ENCODE peak calls at places on chromosomes 11 and 22, in six cellular contexts. K, G, L, W, D and V are unnamed samples.

GRCh38 chr11:67022961-67023956 is at the start of gene SYT12:
- DNase-seq in K (no peak), G (no peak), L (peak), W (no peak), D (no peak), V (peak)

GRCh38 chr11:63560506-63561179 is 2.5 kb downstream of the PLAAT2 start:
- DNase-seq in K (peak), G (no peak), L (peak), W (no peak), D (no peak), V (no peak)

GRCh38 chr11:61959026-61959608 is 8.3 kb downstream of the FTH1 start:
- DNase-seq in K (no peak), G (no peak), L (peak), W (no peak), D (no peak), V (peak)

GRCh38 chr11:33307984-33308383 is 50.8 kb downstream of the HIPK3 start:
- DNase-seq in K (no peak), G (no peak), L (no peak), W (no peak), D (peak), V (no peak)

GRCh38 chr22:42565956-42566355 is 12.2 kb downstream of the SERHL2 start:
- DNase-seq in K (no peak), G (no peak), L (no peak), W (no peak), D (no peak), V (no peak)

GRCh38 chr11:111977141-111978027 is 40.2 kb downstream of the DIXDC1 start:
- DNase-seq in K (peak), G (no peak), L (peak), W (no peak), D (peak), V (peak)

GRCh38 chr11:133907216-133907615 is 49.6 kb downstream of the IGSF9B start:
- DNase-seq in K (no peak), G (no peak), L (no peak), W (no peak), D (no peak), V (no peak)

GRCh38 chr11:36399745-36400144 is 103.7 kb downstream of the PRR5L start:
- DNase-seq in K (no peak), G (no peak), L (no peak), W (no peak), D (no peak), V (no peak)

GRCh38 chr11:65034423-65034822 is 6.6 kb upstream of the SAC3D1 start:
- DNase-seq in K (no peak), G (no peak), L (no peak), W (no peak), D (no peak), V (no peak)

GRCh38 chr11:26326793-26327400 is 5.0 kb upstream of the ANO3 start:
- DNase-seq in K (no peak), G (no peak), L (peak), W (no peak), D (no peak), V (no peak)

GRCh38 chr11:62889484-62890437 is 9.1 kb downstream of the SLC3A2 start:
- DNase-seq in K (peak), G (peak), L (no peak), W (no peak), D (peak), V (no peak)

GRCh38 chr11:121489823-121490222 is 37.1 kb upstream of the SORL1-AS1 start:
- DNase-seq in K (no peak), G (no peak), L (peak), W (no peak), D (no peak), V (no peak)

GRCh38 chr22:23828800-23829680 is 9.8 kb downstream of the DERL3 start:
- DNase-seq in K (no peak), G (no peak), L (no peak), W (no peak), D (no peak), V (no peak)

GRCh38 chr22:38871360-38872171 is 450 bp downstream of the CBX6 start:
- DNase-seq in K (no peak), G (no peak), L (no peak), W (no peak), D (no peak), V (no peak)

GRCh38 chr22:19997561-19998231 is 18.9 kb downstream of the ARVCF start:
- DNase-seq in K (no peak), G (no peak), L (no peak), W (no peak), D (no peak), V (no peak)

GRCh38 chr11:64278576-64279190 is 5.8 kb downstream of the BAD start:
- DNase-seq in K (no peak), G (no peak), L (no peak), W (peak), D (no peak), V (no peak)

GRCh38 chr22:40791241-40791640 is 27.9 kb downstream of the SLC25A17 start:
- DNase-seq in K (no peak), G (no peak), L (no peak), W (no peak), D (no peak), V (no peak)

GRCh38 chr11:16184588-16184987 is 171.8 kb downstream of the SOX6 start:
- DNase-seq in K (peak), G (peak), L (peak), W (no peak), D (peak), V (no peak)

GRCh38 chr22:42800731-42801536 is 56.1 kb downstream of the ARFGAP3 start:
- DNase-seq in K (no peak), G (no peak), L (no peak), W (no peak), D (no peak), V (no peak)

GRCh38 chr11:118169300-118170140 is 6.9 kb downstream of the SCN2B start:
- DNase-seq in K (no peak), G (no peak), L (no peak), W (no peak), D (no peak), V (no peak)

GRCh38 chr11:128105511-128105910 is 481.8 kb downstream of the ETS1 start:
- DNase-seq in K (no peak), G (no peak), L (no peak), W (no peak), D (no peak), V (no peak)

GRCh38 chr11:66107600-66108151 is 37.6 kb downstream of the PACS1 start:
- DNase-seq in K (no peak), G (no peak), L (no peak), W (no peak), D (no peak), V (no peak)

GRCh38 chr22:49535126-49535525 is 292.5 kb downstream of the BRD1 start:
- DNase-seq in K (no peak), G (no peak), L (no peak), W (no peak), D (no peak), V (no peak)

GRCh38 chr11:68120212-68121066 is 749 bp downstream of the CHKA start:
- DNase-seq in K (peak), G (peak), L (no peak), W (peak), D (no peak), V (peak)

GRCh38 chr11:110349109-110349996 is 52.9 kb upstream of the RDX start:
- DNase-seq in K (no peak), G (no peak), L (no peak), W (peak), D (no peak), V (peak)

GRCh38 chr11:122850076-122850631 is 11.9 kb downstream of the CRTAM start:
- DNase-seq in K (no peak), G (no peak), L (peak), W (peak), D (peak), V (no peak)

GRCh38 chr11:131195801-131196517 is 174.5 kb upstream of the NTM start:
- DNase-seq in K (peak), G (peak), L (peak), W (no peak), D (no peak), V (no peak)

GRCh38 chr11:132131051-132131450 is 760.6 kb downstream of the NTM start:
- DNase-seq in K (no peak), G (no peak), L (no peak), W (no peak), D (no peak), V (no peak)

GRCh38 chr11:75024764-75025211 is 36.1 kb downstream of the NEU3 start:
- DNase-seq in K (no peak), G (peak), L (no peak), W (no peak), D (no peak), V (no peak)

DNA sequence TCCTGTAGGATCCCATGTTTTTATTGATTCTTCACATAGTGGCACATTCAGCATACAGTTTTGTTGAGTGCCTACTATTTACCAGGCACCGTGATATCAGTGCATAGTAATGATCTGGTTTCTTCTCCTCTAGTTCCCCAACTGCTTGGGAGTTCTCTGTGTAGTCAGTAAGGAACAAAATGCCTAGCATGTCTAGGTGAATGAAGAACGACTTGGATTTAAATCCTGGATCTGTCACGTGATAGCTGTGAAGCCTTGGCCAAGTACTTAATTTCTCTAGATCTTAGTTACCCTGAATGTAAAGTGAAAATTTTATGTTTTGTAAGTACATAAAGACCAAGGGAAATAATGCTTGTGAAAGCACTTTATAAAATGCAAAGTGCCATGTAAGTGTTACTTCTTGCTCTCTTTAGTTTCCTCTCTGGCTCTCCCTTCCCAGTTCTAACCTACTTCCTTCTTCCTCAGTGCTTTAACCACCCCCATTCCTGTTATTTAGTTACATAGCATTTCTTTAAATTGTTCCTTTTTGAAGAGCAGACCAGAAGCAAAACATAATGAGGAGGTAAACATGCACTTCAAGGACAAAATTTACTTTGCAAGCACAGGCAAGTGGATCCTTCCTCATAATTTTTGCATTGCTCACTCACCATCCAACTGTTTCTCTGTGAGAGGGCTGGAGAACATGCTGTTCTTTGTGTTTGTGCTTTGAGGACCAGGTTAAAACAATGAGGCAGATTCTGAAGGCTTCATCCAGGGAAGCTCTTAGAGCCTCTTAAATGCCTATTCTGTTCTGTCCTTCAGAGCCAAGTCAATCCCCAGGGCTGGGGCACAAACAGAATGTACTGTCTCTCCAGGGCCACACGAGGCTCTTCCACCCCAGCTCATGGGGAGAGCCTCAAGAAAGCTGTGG is 353.9 kb upstream of the TENM4 start:
- DNase-seq in K (no peak), G (peak), L (peak), W (no peak), D (no peak), V (no peak)
- TF ChIP-seq CTCF in K (no peak), G (no peak), L (no peak), W (no peak), D (no peak), V (no peak)

DNA sequence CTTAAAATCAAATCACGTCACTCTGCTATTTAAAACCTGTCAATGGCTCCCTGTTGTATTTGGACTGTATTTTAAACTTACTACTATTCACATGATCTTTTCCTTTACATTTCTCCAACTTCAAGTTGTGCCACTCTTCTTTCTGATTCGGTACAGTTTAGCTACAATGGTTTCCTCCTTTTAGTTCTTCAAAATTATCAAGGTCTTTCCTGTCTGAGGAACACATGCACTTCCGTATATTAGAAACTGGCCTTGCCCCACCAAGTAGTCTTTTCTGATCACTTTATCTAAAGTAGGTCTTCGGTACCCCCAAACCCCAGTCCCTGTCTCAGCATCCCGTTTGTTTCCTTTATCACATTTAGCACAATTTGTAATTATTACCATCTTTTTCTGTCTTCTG is 81.8 kb downstream of the MTMR3 start:
- DNase-seq in K (no peak), G (no peak), L (no peak), W (no peak), D (no peak), V (no peak)
- TF ChIP-seq CTCF in K (no peak), G (no peak), L (no peak), W (no peak), D (no peak), V (no peak)

GRCh38 chr11:44351006-44351660 is 41.2 kb upstream of the ALX4 start:
- DNase-seq in K (no peak), G (no peak), L (no peak), W (peak), D (no peak), V (peak)

GRCh38 chr11:44348114-44348513 is 38.2 kb upstream of the ALX4 start:
- DNase-seq in K (no peak), G (no peak), L (no peak), W (no peak), D (no peak), V (no peak)

GRCh38 chr11:44348721-44349120 is 38.8 kb upstream of the ALX4 start:
- DNase-seq in K (no peak), G (no peak), L (no peak), W (no peak), D (no peak), V (no peak)

GRCh38 chr11:44349328-44349727 is 39.4 kb upstream of the ALX4 start:
- DNase-seq in K (no peak), G (no peak), L (no peak), W (no peak), D (no peak), V (no peak)

GRCh38 chr11:44351898-44352498 is 42.1 kb upstream of the ALX4 start:
- DNase-seq in K (no peak), G (peak), L (no peak), W (no peak), D (no peak), V (no peak)
- TF ChIP-seq CTCF in K (no peak), G (no peak), L (no peak), W (no peak), D (peak), V (peak)

DNA sequence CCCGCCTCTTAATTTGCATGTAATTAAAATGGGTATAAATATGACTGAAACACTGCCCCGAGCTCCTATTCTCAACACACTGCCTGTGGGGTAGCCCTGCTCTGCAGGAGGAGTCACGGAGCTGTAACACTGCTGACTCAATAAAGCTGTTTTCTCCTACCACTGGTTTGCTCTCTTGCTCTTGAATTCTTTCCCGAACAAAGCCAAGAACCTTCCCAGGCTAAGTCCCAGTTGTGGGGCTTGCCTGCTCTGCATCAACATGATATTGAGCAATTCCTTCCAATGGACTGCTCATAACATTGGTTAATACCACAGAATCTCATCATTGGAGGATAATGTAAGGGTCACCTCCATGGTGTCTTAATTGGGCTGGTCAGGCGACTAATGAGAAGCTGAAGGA is 114.4 kb downstream of the FBXO7 start:
- DNase-seq in K (no peak), G (peak), L (no peak), W (no peak), D (peak), V (no peak)
- TF ChIP-seq CTCF in K (no peak), G (no peak), L (no peak), W (no peak), D (no peak), V (no peak)